ENCODE peak calls at places on chromosomes 11 and 22, in six cellular contexts. D is stimulated activated naive CD8-positive, alpha-beta T cell treated with anti-CD3 and anti-CD28 coated beads, Interleukin-15, Interleukin-2, amounts not matched to agents 100 U/mL and 50 U/mL, for 24 hours; Z is effector memory CD8-positive, alpha-beta T cell; X is stimulated activated CD4-positive, alpha-beta T cell treated with anti-CD3 and anti-CD28 coated beads, Interleukin-1b, Interleukin-23, amount 100 ng/mL, for 1 hour; R is activated T-cell treated with anti-CD3 and anti-CD28 coated beads, Interleukin-2, amount 50 U/mL, for 4 hours; L is AG09319. Y is an unnamed sample.
A peak's percentile ranks its signal among the peaks of the same experiment; 100 is the strongest.

GRCh38 chr22:24117942-24118341 is 63.3 kb upstream of the SUSD2 start:
- DNase-seq in L (no peak), X (no peak), R (no peak), D (no peak), Z (no peak), Y (no peak)

GRCh38 chr11:16474659-16475058 is 118.3 kb upstream of the SOX6 start:
- DNase-seq in R (no peak), D (no peak), L (no peak), X (no peak), Z (no peak), Y (no peak)

GRCh38 chr11:132068556-132068955 is 698.1 kb downstream of the NTM start:
- DNase-seq in R (no peak), X (no peak), L (no peak), Z (no peak), D (no peak), Y (no peak)

GRCh38 chr11:122488892-122489291 is 166.6 kb upstream of the UBASH3B start:
- DNase-seq in L (no peak), X (no peak), D (no peak), R (no peak), Z (no peak), Y (no peak)

GRCh38 chr11:75924966-75925784 is 110.2 kb downstream of the UVRAG start:
- DNase-seq in L (no peak), Z (no peak), D (no peak), X (no peak), R (no peak), Y (no peak)

GRCh38 chr22:38793721-38794466 is at the start of gene DNAL4:
- DNase-seq in L (peak; percentile 98), R (peak; percentile 88), X (peak; percentile 77), D (peak; percentile 91), Z (peak; percentile 93), Y (peak; percentile 83)

GRCh38 chr11:48104562-48104924 is 112.1 kb upstream of the OR4B1 start:
- DNase-seq in L (no peak), R (no peak), X (no peak), Z (no peak), D (no peak), Y (no peak)

GRCh38 chr11:3137486-3138177 is 27.5 kb downstream of the OSBPL5 start:
- DNase-seq in D (no peak), Z (no peak), L (no peak), R (no peak), X (no peak), Y (no peak)

GRCh38 chr11:6629892-6630631 is 10.8 kb upstream of the TPP1 start:
- DNase-seq in X (no peak), Z (no peak), R (no peak), D (no peak), L (no peak), Y (no peak)

GRCh38 chr11:9691865-9692264 is 28.0 kb downstream of the SWAP70 start:
- DNase-seq in L (no peak), R (no peak), Z (no peak), X (no peak), D (no peak), Y (no peak)

GRCh38 chr22:38075961-38076360 is 8.0 kb downstream of the SLC16A8 start:
- DNase-seq in R (no peak), X (no peak), L (no peak), D (no peak), Z (no peak), Y (no peak)

GRCh38 chr11:31060880-31061279 is 308.7 kb downstream of the DCDC1 start:
- DNase-seq in D (no peak), R (no peak), X (no peak), Z (no peak), L (no peak), Y (no peak)

GRCh38 chr11:89625171-89625570 is 84.9 kb upstream of the TRIM77 start:
- DNase-seq in R (no peak), D (no peak), L (no peak), X (no peak), Z (no peak), Y (no peak)

GRCh38 chr11:45652781-45653180 is 12.6 kb downstream of the CHST1 start:
- DNase-seq in X (no peak), L (peak; percentile 5), D (no peak), R (no peak), Z (no peak), Y (no peak)

GRCh38 chr11:35919244-35919643 is 24.6 kb upstream of the LDLRAD3 start:
- DNase-seq in L (no peak), R (no peak), D (no peak), Z (no peak), X (no peak), Y (no peak)

GRCh38 chr22:22031571-22031970 is 49.0 kb upstream of the TOP3B start:
- DNase-seq in R (no peak), X (no peak), Z (no peak), D (no peak), L (no peak), Y (no peak)

GRCh38 chr11:100816823-100817222 is 129.7 kb downstream of the ARHGAP42 start:
- DNase-seq in L (no peak), D (no peak), R (no peak), Z (no peak), X (no peak), Y (no peak)

GRCh38 chr11:32400196-32400595 is 35.1 kb downstream of the WT1 start:
- DNase-seq in L (no peak), D (no peak), R (no peak), X (no peak), Z (no peak), Y (no peak)

GRCh38 chr11:1178201-1178885 is 20.6 kb downstream of the MUC5AC start:
- DNase-seq in Z (no peak), D (no peak), X (no peak), L (no peak), R (no peak), Y (no peak)

GRCh38 chr11:60528934-60529333 is 13.7 kb downstream of the MS4A13 start:
- DNase-seq in D (no peak), Z (no peak), X (no peak), L (no peak), R (no peak), Y (no peak)

GRCh38 chr11:112762686-112763048 is 198.6 kb upstream of the NCAM1 start:
- DNase-seq in L (no peak), R (no peak), D (no peak), X (no peak), Z (no peak), Y (no peak)

GRCh38 chr11:35615911-35616900 is 2.1 kb upstream of the FJX1 start:
- DNase-seq in D (peak; percentile 9), X (no peak), R (no peak), Z (no peak), L (no peak), Y (no peak)

GRCh38 chr11:18452927-18453326 is 2.7 kb upstream of the LDHAL6A start:
- DNase-seq in Z (no peak), X (no peak), R (no peak), D (no peak), L (no peak), Y (no peak)

GRCh38 chr22:38781033-38781432 is 12.9 kb downstream of the DNAL4 start:
- DNase-seq in L (no peak), X (no peak), Z (no peak), D (no peak), R (no peak), Y (no peak)

GRCh38 chr11:79498681-79499080 is 57.9 kb upstream of the TENM4 start:
- DNase-seq in D (no peak), Z (no peak), R (no peak), L (no peak), X (no peak), Y (no peak)

GRCh38 chr11:116148056-116148455 is 624.7 kb downstream of the BUD13 start:
- DNase-seq in L (no peak), Z (no peak), R (no peak), D (no peak), X (no peak), Y (no peak)

GRCh38 chr22:36419177-36419911 is 31.6 kb upstream of the MYH9 start:
- DNase-seq in L (peak; percentile 74), D (no peak), R (no peak), Z (peak; percentile 12), X (no peak), Y (no peak)